ENCODE peak calls at places on chromosomes 2 and 18, in five cellular contexts. B is K562, M is HepG2, V is H1, L is GM12878. F is an unnamed sample.

GRCh38 chr2:168993538-168993937 is 37.6 kb downstream of the ABCB11 start:
- DNase-seq in B (no peak), M (no peak), V (no peak), L (no peak), F (no peak)

GRCh38 chr2:96903318-96903717 is 33.4 kb upstream of the SEMA4C start:
- DNase-seq in B (no peak), M (no peak), V (no peak), L (no peak), F (no peak)

GRCh38 chr2:174036825-174037224 is 71.7 kb upstream of the SP3 start:
- DNase-seq in B (no peak), M (no peak), V (no peak), L (peak), F (no peak)

GRCh38 chr2:61065706-61066688 is at the start of gene SANBR:
- DNase-seq in B (peak), M (peak), V (peak), L (peak), F (peak)

GRCh38 chr2:174300114-174300513 is 34.6 kb upstream of the SP9 start:
- DNase-seq in B (no peak), M (peak), V (no peak), L (no peak), F (no peak)

GRCh38 chr2:119649364-119649917 is 29.6 kb upstream of the TMEM177 start:
- DNase-seq in B (no peak), M (no peak), V (no peak), L (no peak), F (no peak)

GRCh38 chr2:27078267-27079194 is at the start of gene EMILIN1:
- DNase-seq in B (no peak), M (no peak), V (peak), L (no peak), F (no peak)

GRCh38 chr2:86443601-86444000 is 2.4 kb downstream of the KDM3A start:
- DNase-seq in B (no peak), M (no peak), V (no peak), L (no peak), F (no peak)

GRCh38 chr2:223221120-223221859 is 169.3 kb downstream of the KCNE4 start:
- DNase-seq in B (no peak), M (no peak), V (no peak), L (no peak), F (no peak)

GRCh38 chr2:69070987-69071386 is 58.0 kb downstream of the ANTXR1 start:
- DNase-seq in B (no peak), M (no peak), V (no peak), L (no peak), F (no peak)

GRCh38 chr2:85174943-85175342 is 41.8 kb downstream of the TCF7L1 start:
- DNase-seq in B (no peak), M (no peak), V (no peak), L (no peak), F (no peak)

GRCh38 chr18:56284319-56284718 is 354.1 kb downstream of the TXNL1 start:
- DNase-seq in B (no peak), M (no peak), V (no peak), L (no peak), F (no peak)

GRCh38 chr18:39742015-39742466 is 2176.4 kb upstream of the CELF4 start:
- DNase-seq in B (no peak), M (no peak), V (no peak), L (no peak), F (no peak)

GRCh38 chr2:65025453-65026128 is 30.6 kb upstream of the CEP68 start:
- DNase-seq in B (no peak), M (peak), V (no peak), L (no peak), F (no peak)

GRCh38 chr2:172462393-172463381 is 35.3 kb downstream of the ITGA6 start:
- DNase-seq in B (no peak), M (no peak), V (no peak), L (peak), F (no peak)

GRCh38 chr2:217988014-217988839 is 14.6 kb downstream of the TNS1 start:
- DNase-seq in B (peak), M (peak), V (peak), L (no peak), F (peak)

GRCh38 chr2:15989559-15989958 is 49.2 kb downstream of the MYCN start:
- DNase-seq in B (no peak), M (no peak), V (no peak), L (no peak), F (no peak)

GRCh38 chr2:153287109-153287801 is 191.3 kb downstream of the RPRM start:
- DNase-seq in B (peak), M (peak), V (peak), L (no peak), F (peak)

GRCh38 chr2:206531996-206532543 is 88.7 kb downstream of the ADAM23 start:
- DNase-seq in B (no peak), M (no peak), V (no peak), L (no peak), F (no peak)

GRCh38 chr2:200225943-200226342 is 80.5 kb upstream of the SPATS2L start:
- DNase-seq in B (no peak), M (no peak), V (no peak), L (no peak), F (no peak)

DNA sequence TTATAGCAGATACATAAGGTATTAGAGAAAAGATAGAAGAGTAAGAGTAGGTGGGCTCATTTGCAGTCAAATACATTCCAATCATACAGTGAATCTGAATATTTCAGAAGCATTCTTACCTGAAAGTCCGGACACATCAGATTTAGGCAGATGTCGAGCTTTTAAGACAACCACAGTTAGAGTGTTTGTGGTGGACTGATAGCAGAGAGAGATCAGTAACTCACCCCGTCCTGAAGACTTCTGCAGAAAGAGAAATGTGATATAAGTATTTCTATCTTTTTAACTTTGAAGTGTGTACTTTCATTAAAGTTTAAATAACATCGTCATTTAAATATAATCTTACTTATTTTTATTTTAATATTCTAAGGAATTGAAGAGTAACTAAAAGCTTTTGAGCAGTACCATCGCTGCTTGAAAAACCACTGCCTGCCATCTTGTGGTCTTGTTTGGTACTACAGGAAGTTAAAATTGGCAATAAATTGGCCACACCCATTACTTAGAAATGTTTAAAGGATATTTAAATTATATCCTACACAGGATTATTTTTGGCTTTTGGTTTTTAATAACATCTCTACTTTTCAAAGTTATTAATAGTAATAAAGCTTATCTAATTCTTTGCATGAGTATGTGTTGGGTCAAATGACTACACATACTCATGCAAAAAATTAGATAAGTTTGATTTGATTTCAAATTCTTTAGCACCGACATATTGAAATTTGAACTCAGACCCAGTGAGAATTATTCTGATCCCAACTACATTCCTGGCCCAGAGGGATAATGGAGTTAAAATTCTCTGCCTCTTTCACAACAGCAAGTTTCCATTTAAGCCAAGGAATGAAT is 5.5 kb downstream of the SYT4 start:
- DNase-seq in B (peak), M (peak), V (no peak), L (no peak), F (peak)
- TF ChIP-seq YY1 in B (no peak), M (no peak), V (no peak), L (no peak), F (no peak)

GRCh38 chr2:45001629-45002385 is 7.4 kb downstream of the SIX2 start:
- DNase-seq in B (no peak), M (no peak), V (peak), L (no peak), F (no peak)

GRCh38 chr2:45000921-45001628 is 8.2 kb downstream of the SIX2 start:
- DNase-seq in B (no peak), M (no peak), V (peak), L (no peak), F (no peak)

GRCh38 chr2:45002661-45003210 is 6.5 kb downstream of the SIX2 start:
- DNase-seq in B (no peak), M (no peak), V (no peak), L (no peak), F (no peak)

GRCh38 chr2:44999540-44999939 is 9.7 kb downstream of the SIX2 start:
- DNase-seq in B (no peak), M (no peak), V (no peak), L (no peak), F (no peak)

GRCh38 chr2:45000341-45000901 is 8.8 kb downstream of the SIX2 start:
- DNase-seq in B (peak), M (no peak), V (no peak), L (no peak), F (no peak)
- TF ChIP-seq EZH2 in B (no peak), M (no peak), V (no peak), L (no peak), F (no peak)

GRCh38 chr2:219419331-219420197 is 1.4 kb downstream of the DES start:
- DNase-seq in B (peak), M (no peak), V (no peak), L (no peak), F (no peak)

GRCh38 chr2:219417374-219417773 is 803 bp upstream of the DES start:
- DNase-seq in B (no peak), M (no peak), V (no peak), L (no peak), F (no peak)

GRCh38 chr2:219416938-219417337 is 1.2 kb upstream of the DES start:
- DNase-seq in B (no peak), M (no peak), V (no peak), L (no peak), F (no peak)

GRCh38 chr2:219418570-219419189 is 503 bp downstream of the DES start:
- DNase-seq in B (no peak), M (no peak), V (no peak), L (no peak), F (no peak)

DNA sequence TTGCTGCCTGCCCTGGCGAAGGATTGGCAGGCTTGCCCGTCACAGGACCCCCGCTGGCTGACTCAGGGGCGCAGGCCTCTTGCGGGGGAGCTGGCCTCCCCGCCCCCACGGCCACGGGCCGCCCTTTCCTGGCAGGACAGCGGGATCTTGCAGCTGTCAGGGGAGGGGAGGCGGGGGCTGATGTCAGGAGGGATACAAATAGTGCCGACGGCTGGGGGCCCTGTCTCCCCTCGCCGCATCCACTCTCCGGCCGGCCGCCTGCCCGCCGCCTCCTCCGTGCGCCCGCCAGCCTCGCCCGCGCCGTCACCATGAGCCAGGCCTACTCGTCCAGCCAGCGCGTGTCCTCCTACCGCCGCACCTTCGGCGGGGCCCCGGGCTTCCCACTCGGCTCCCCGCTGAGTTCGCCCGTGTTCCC is at the start of gene DES:
- DNase-seq in B (no peak), M (no peak), V (no peak), L (no peak), F (no peak)
- TF ChIP-seq ZNF274 in B (no peak), M (no peak), V (no peak), L (no peak), F (no peak)

GRCh38 chr18:48942554-48943261 is 8.1 kb downstream of the SMAD7 start:
- DNase-seq in B (no peak), M (peak), V (no peak), L (no peak), F (peak)
- TF ChIP-seq YY1 in B (no peak), M (no peak), V (no peak), L (no peak), F (peak)

GRCh38 chr18:44729631-44730101 is 49.0 kb downstream of the SETBP1 start:
- DNase-seq in B (peak), M (no peak), V (no peak), L (no peak), F (no peak)
- TF ChIP-seq EZH2 in B (no peak), M (no peak), V (no peak), L (no peak), F (no peak)

GRCh38 chr2:56757884-56758545 is 574.2 kb downstream of the CCDC85A start:
- DNase-seq in B (no peak), M (no peak), V (no peak), L (no peak), F (no peak)
- TF ChIP-seq ZNF274 in B (no peak), M (no peak), V (no peak), L (no peak), F (no peak)

GRCh38 chr2:145380436-145381017 is 860.6 kb upstream of the ZEB2 start:
- DNase-seq in B (no peak), M (no peak), V (no peak), L (no peak), F (peak)
- TF ChIP-seq YY1 in B (no peak), M (no peak), V (no peak), L (no peak), F (no peak)

F was measured in HCT116.